ENCODE peak calls at places on chromosome 6, in nine cellular contexts. A, E, F, U, Q, R, H, W and P are unnamed samples.

GRCh38 chr6:166958926-166959861 is 2.8 kb upstream of the RNASET2 start:
- ATAC-seq in E (no peak), H (no peak), U (no peak), F (peak; percentile 54), Q (peak; percentile 20), W (no peak), A (peak; percentile 21), R (no peak), P (no peak)

GRCh38 chr6:28349892-28350737 is at the start of gene ZKSCAN3:
- ATAC-seq in U (peak; percentile 99), H (peak; percentile 99), Q (peak; percentile 98), R (peak; percentile 88), A (peak; percentile 100), W (peak; percentile 96), E (peak; percentile 96), F (peak; percentile 100), P (peak; percentile 78)

GRCh38 chr6:156715839-156716238 is 61.3 kb upstream of the ARID1B start:
- ATAC-seq in R (no peak), E (no peak), F (no peak), A (no peak), H (no peak), Q (no peak), W (no peak), U (no peak), P (no peak)

GRCh38 chr6:46652232-46652602 is 401 bp downstream of the CYP39A1 start:
- ATAC-seq in E (peak; percentile 6), W (no peak), U (no peak), Q (no peak), F (no peak), R (no peak), H (no peak), A (no peak), P (no peak)

GRCh38 chr6:32108727-32109113 is 418 bp downstream of the TNXB start:
- ATAC-seq in R (peak; percentile 1), W (no peak), H (no peak), F (no peak), U (no peak), E (no peak), A (no peak), Q (no peak), P (peak; percentile 14)

GRCh38 chr6:43758617-43759050 is 11.4 kb upstream of the VEGFA start:
- ATAC-seq in W (peak; percentile 40), E (peak; percentile 69), R (no peak), Q (peak; percentile 52), H (peak; percentile 31), U (no peak), F (peak; percentile 40), A (peak; percentile 59), P (peak; percentile 36)

GRCh38 chr6:116828983-116829382 is at the start of gene GPRC6A:
- ATAC-seq in R (no peak), W (no peak), E (peak; percentile 44), A (no peak), Q (no peak), H (no peak), F (no peak), U (no peak), P (no peak)

GRCh38 chr6:107625264-107625663 is 135.3 kb downstream of the SOBP start:
- ATAC-seq in E (no peak), F (no peak), U (no peak), R (no peak), W (no peak), H (no peak), A (no peak), Q (no peak), P (no peak)

GRCh38 chr6:167647750-167648470 is 178.8 kb upstream of the AFDN start:
- ATAC-seq in H (no peak), W (no peak), E (no peak), U (no peak), F (no peak), A (no peak), Q (no peak), R (no peak), P (no peak)

GRCh38 chr6:144331610-144332009 is 46.5 kb downstream of the UTRN start:
- ATAC-seq in E (peak; percentile 36), A (no peak), Q (no peak), H (no peak), F (no peak), R (no peak), W (no peak), U (no peak), P (no peak)

GRCh38 chr6:34248198-34248726 is 544 bp downstream of the SMIM29 start:
- ATAC-seq in A (peak; percentile 25), H (no peak), W (peak; percentile 37), U (no peak), R (peak; percentile 30), Q (peak; percentile 51), F (peak; percentile 5), E (peak; percentile 56), P (peak; percentile 46)

GRCh38 chr6:156336096-156336495 is 441.1 kb upstream of the ARID1B start:
- ATAC-seq in A (no peak), Q (no peak), W (no peak), E (no peak), U (no peak), F (no peak), R (no peak), H (no peak), P (no peak)

GRCh38 chr6:110395221-110395620 is 20.2 kb downstream of the DDO start:
- ATAC-seq in E (no peak), R (peak; percentile 29), Q (no peak), H (no peak), A (no peak), U (no peak), F (no peak), W (no peak), P (no peak)

GRCh38 chr6:83192456-83192855 is 609 bp downstream of the PGM3 start:
- ATAC-seq in H (no peak), A (no peak), R (no peak), F (no peak), Q (no peak), E (no peak), W (no peak), U (no peak), P (peak; percentile 24)

GRCh38 chr6:925656-926213 is 232.8 kb upstream of the EXOC2 start:
- ATAC-seq in F (no peak), E (no peak), A (no peak), U (no peak), H (no peak), Q (peak; percentile 23), R (no peak), W (no peak), P (peak; percentile 38)

GRCh38 chr6:7545509-7546369 is 4.3 kb downstream of the DSP start:
- ATAC-seq in U (no peak), H (no peak), Q (no peak), E (no peak), W (no peak), R (no peak), F (no peak), A (no peak), P (peak; percentile 1)

GRCh38 chr6:32952817-32953739 is at the start of gene HLA-DMA:
- ATAC-seq in A (peak; percentile 98), Q (peak; percentile 98), R (peak; percentile 100), F (peak; percentile 97), E (peak; percentile 97), W (peak; percentile 99), H (peak; percentile 96), U (peak; percentile 96), P (peak; percentile 98)

GRCh38 chr6:107823047-107823557 is 1.0 kb downstream of the SCML4 start:
- ATAC-seq in F (peak; percentile 5), H (peak; percentile 15), Q (no peak), W (no peak), A (peak; percentile 38), U (peak; percentile 65), E (no peak), R (no peak), P (no peak)